ENCODE peak calls at places on chromosomes 3 and 15, in six cellular contexts. U is GM13977, H is choroid plexus epithelial cell, V is psoas muscle, D is Peyer's patch, L is stomach. F is an unnamed sample.

GRCh38 chr15:77507151-77507847 is 86.6 kb downstream of the HMG20A start:
- DNase-seq in U (no peak), H (no peak), V (peak; percentile 63), D (no peak), L (peak; percentile 80), F (peak; percentile 63)

GRCh38 chr15:72771329-72771725 is 12.2 kb downstream of the ADPGK start:
- DNase-seq in U (no peak), H (no peak), V (no peak), D (no peak), L (no peak), F (no peak)

GRCh38 chr3:130895690-130896089 is 1.8 kb downstream of the ATP2C1 start:
- DNase-seq in U (no peak), H (no peak), V (no peak), D (no peak), L (no peak), F (no peak)

GRCh38 chr3:44862221-44862637 is 517 bp downstream of the TMEM42 start:
- DNase-seq in U (peak; percentile 62), H (peak; percentile 50), V (no peak), D (no peak), L (no peak), F (peak; percentile 22)

GRCh38 chr15:63218114-63218808 is 28.9 kb downstream of the RAB8B start:
- DNase-seq in U (no peak), H (peak; percentile 87), V (no peak), D (no peak), L (no peak), F (no peak)

GRCh38 chr15:68328485-68328884 is 50.9 kb downstream of the FEM1B start:
- DNase-seq in U (no peak), H (no peak), V (no peak), D (no peak), L (no peak), F (no peak)

GRCh38 chr15:80586141-80586540 is 109.0 kb upstream of the ABHD17C start:
- DNase-seq in U (no peak), H (no peak), V (no peak), D (no peak), L (no peak), F (no peak)

GRCh38 chr15:69305204-69305931 is 6.7 kb downstream of the PAQR5 start:
- DNase-seq in U (no peak), H (peak; percentile 92), V (peak; percentile 29), D (peak; percentile 18), L (no peak), F (peak; percentile 98)

GRCh38 chr15:71790081-71790480 is 20.3 kb upstream of the NR2E3 start:
- DNase-seq in U (no peak), H (peak; percentile 75), V (no peak), D (no peak), L (peak; percentile 24), F (no peak)

GRCh38 chr15:62453356-62453755 is 288.3 kb upstream of the C2CD4B start:
- DNase-seq in U (no peak), H (no peak), V (no peak), D (no peak), L (no peak), F (no peak)

GRCh38 chr15:51128701-51129100 is 34.0 kb upstream of the TNFAIP8L3 start:
- DNase-seq in U (no peak), H (no peak), V (no peak), D (no peak), L (no peak), F (no peak)

GRCh38 chr3:174767853-174768382 is 91.2 kb upstream of the NAALADL2 start:
- DNase-seq in U (no peak), H (peak; percentile 96), V (no peak), D (no peak), L (no peak), F (no peak)

GRCh38 chr3:194090716-194091115 is 45.2 kb upstream of the HES1 start:
- DNase-seq in U (no peak), H (no peak), V (no peak), D (no peak), L (no peak), F (no peak)

GRCh38 chr3:98978068-98978811 is 76.7 kb upstream of the DCBLD2 start:
- DNase-seq in U (no peak), H (no peak), V (no peak), D (no peak), L (no peak), F (no peak)

GRCh38 chr3:40877651-40878463 is 321.4 kb upstream of the CTNNB1 start:
- DNase-seq in U (no peak), H (peak; percentile 79), V (peak; percentile 59), D (no peak), L (peak; percentile 81), F (peak; percentile 94)

GRCh38 chr15:51227967-51228783 is 110.2 kb downstream of the CYP19A1 start:
- DNase-seq in U (peak; percentile 76), H (peak; percentile 82), V (no peak), D (no peak), L (no peak), F (peak; percentile 82)

GRCh38 chr3:130480736-130481135 is 36.2 kb upstream of the COL6A6 start:
- DNase-seq in U (no peak), H (peak; percentile 74), V (no peak), D (no peak), L (no peak), F (peak; percentile 21)

GRCh38 chr15:29104566-29104880 is 165.1 kb downstream of the NSMCE3 start:
- DNase-seq in U (no peak), H (no peak), V (no peak), D (no peak), L (no peak), F (no peak)

GRCh38 chr3:139308156-139309017 is 35.4 kb upstream of the MRPS22 start:
- DNase-seq in U (no peak), H (no peak), V (no peak), D (no peak), L (no peak), F (no peak)

GRCh38 chr15:97319316-97319715 is 641.2 kb upstream of the ARRDC4 start:
- DNase-seq in U (no peak), H (no peak), V (no peak), D (no peak), L (no peak), F (no peak)

GRCh38 chr15:86661580-86661979 is 581.9 kb downstream of the AGBL1 start:
- DNase-seq in U (no peak), H (no peak), V (no peak), D (no peak), L (no peak), F (no peak)

GRCh38 chr3:120420855-120421570 is 29.8 kb downstream of the FSTL1 start:
- DNase-seq in U (no peak), H (peak; percentile 43), V (no peak), D (no peak), L (no peak), F (no peak)
- TF ChIP-seq CTCF in U (no peak), H (peak; percentile 21), V (peak; percentile 9), D (no peak), L (no peak), F (no peak)

GRCh38 chr15:59642351-59642750 is 15.0 kb downstream of the GTF2A2 start:
- DNase-seq in U (no peak), H (peak; percentile 26), V (no peak), D (no peak), L (no peak), F (no peak)
- TF ChIP-seq CTCF in U (no peak), H (no peak), V (no peak), D (no peak), L (no peak), F (no peak)

DNA sequence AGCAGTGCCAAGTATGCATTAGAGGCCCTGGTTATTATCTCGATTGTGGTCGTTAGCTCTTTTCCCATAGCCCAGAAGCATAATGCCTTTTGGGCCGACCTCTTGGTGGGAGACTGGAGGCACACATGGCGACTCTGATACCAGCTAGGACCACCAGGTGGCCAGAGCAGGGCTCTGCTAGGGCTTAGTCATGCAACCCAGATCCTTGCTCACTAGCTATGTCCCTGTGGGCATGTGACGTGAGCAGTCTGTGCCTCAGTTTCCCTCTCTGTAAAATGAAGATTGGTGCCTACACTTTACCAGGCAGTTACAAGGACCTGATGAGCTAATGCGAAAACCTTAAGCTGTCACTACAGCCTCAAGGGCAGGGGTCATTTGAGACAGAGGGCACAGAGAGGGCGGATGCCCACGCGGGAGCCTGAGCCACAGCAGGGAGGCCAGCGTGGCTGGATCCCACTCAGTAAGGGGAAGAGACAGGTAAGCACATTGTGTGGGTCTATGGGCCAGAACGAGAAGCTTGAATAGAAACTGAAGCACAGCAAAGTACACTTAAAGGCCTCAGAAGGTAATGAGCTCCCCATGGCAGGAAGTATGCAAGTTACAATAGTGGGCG is 8.8 kb downstream of the KLF15 start:
- DNase-seq in U (no peak), H (peak; percentile 23), V (peak; percentile 11), D (no peak), L (no peak), F (no peak)
- TF ChIP-seq CTCF in U (no peak), H (peak; percentile 34), V (peak; percentile 10), D (no peak), L (no peak), F (no peak)

GRCh38 chr15:74826911-74827310 is 484 bp downstream of the CPLX3 start:
- DNase-seq in U (no peak), H (no peak), V (no peak), D (no peak), L (no peak), F (no peak)
- TF ChIP-seq CTCF in U (no peak), H (no peak), V (no peak), D (no peak), L (no peak), F (no peak)

DNA sequence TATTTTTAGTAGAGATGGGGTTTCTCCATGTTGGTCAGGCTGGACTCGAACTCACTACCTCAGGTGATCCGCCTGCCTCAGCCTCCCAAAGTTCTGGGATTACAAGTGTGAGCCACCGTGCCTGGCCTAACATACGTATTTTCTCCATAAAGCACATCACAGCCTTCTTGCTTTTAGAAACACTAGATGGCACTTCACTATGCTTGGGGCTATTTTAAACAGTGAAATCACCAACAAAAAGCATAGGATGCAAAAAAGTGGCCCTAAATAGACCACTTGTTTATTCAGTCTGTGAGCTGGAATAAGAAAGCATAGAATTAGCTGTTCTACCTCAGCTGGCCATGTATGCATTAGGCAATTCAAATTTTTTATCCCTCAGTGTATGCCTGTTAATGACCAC is 46.0 kb downstream of the PRICKLE2 start:
- DNase-seq in U (no peak), H (no peak), V (no peak), D (no peak), L (no peak), F (no peak)
- TF ChIP-seq CTCF in U (no peak), H (peak; percentile 28), V (no peak), D (no peak), L (no peak), F (no peak)

F was measured in MCF 10A.